ENCODE peak calls at places on chromosomes 2 and 18, in four cellular contexts. K is activated T-helper 1 cell treated with anti-CD3 and anti-CD28 coated beads, Interleukin-12 subunit alpha, Interleukin-12 subunit beta, Interleukin-2, Interleukin-4 antibody, amounts not matched to agents 30 ng/mL and 10 ng/mL and 1 ng/mL, durations not matched to agents 14 hours and 24 hours and 36 hours; X is activated CD4-positive, alpha-beta T cell treated with anti-CD3 and anti-CD28 coated beads, Interleukin-2, amount 50 U/mL, for 1 hour; S is AG08395. N is an unnamed sample.

GRCh38 chr2:32136097-32136496 is 29.6 kb upstream of the SLC30A6 start:
- DNase-seq in S (peak; percentile 26), X (no peak), K (no peak), N (no peak)

GRCh38 chr2:200104015-200104414 is 148.6 kb downstream of the MAIP1 start:
- DNase-seq in S (peak; percentile 47), X (no peak), K (no peak), N (no peak)

GRCh38 chr2:41791523-41791922 is 256.3 kb upstream of the PKDCC start:
- DNase-seq in S (peak; percentile 24), X (no peak), K (no peak), N (peak; percentile 18)

GRCh38 chr2:224369028-224369632 is 32.8 kb downstream of the FAM124B start:
- DNase-seq in K (no peak), X (no peak), S (peak; percentile 61), N (no peak)

GRCh38 chr18:51011709-51012108 is 18.3 kb upstream of the SMAD4 start:
- DNase-seq in X (no peak), K (no peak), S (no peak), N (no peak)

GRCh38 chr2:121375621-121376159 is 90.7 kb upstream of the TFCP2L1 start:
- DNase-seq in X (no peak), K (no peak), S (no peak), N (no peak)

GRCh38 chr18:32881009-32881408 is 108.2 kb upstream of the KLHL14 start:
- DNase-seq in S (no peak), X (no peak), K (no peak), N (no peak)

GRCh38 chr2:10774394-10774793 is 38.2 kb downstream of the PDIA6 start:
- DNase-seq in K (no peak), X (no peak), S (no peak), N (peak; percentile 34)

GRCh38 chr2:30422437-30422805 is 24.6 kb upstream of the LCLAT1 start:
- DNase-seq in X (peak; percentile 63), K (peak; percentile 70), S (peak; percentile 52), N (peak; percentile 29)

GRCh38 chr2:195813401-195813800 is 156.4 kb downstream of the SLC39A10 start:
- DNase-seq in X (no peak), K (no peak), S (no peak), N (no peak)

GRCh38 chr2:172208881-172209325 is 106.2 kb upstream of the DLX2 start:
- DNase-seq in K (no peak), S (peak; percentile 38), X (no peak), N (no peak)

GRCh38 chr2:238120463-238121298 is 17.8 kb upstream of the KLHL30 start:
- DNase-seq in S (no peak), K (no peak), X (no peak), N (no peak)

GRCh38 chr2:26521054-26521912 is 43.4 kb upstream of the OTOF start:
- DNase-seq in K (no peak), X (no peak), S (peak; percentile 34), N (no peak)

GRCh38 chr18:49648326-49648725 is 86.5 kb downstream of the LIPG start:
- DNase-seq in K (no peak), X (no peak), S (no peak), N (peak; percentile 41)

GRCh38 chr2:241571821-241572620 is 13.5 kb downstream of the BOK start:
- DNase-seq in S (no peak), X (no peak), K (no peak), N (no peak)